ENCODE peak calls at places on chromosome 5, in four cellular contexts. T, E, L and I are unnamed samples.

GRCh38 chr5:109585012-109585599 is 104.6 kb upstream of the MAN2A1 start:
- DNase-seq in T (no peak), E (no peak), L (no peak), I (no peak)

GRCh38 chr5:154740957-154741356 is 14.2 kb upstream of the LARP1 start:
- DNase-seq in T (no peak), E (no peak), L (no peak), I (peak; percentile 41)

GRCh38 chr5:158485604-158486081 is 614.1 kb downstream of the EBF1 start:
- DNase-seq in T (no peak), E (no peak), L (no peak), I (no peak)

GRCh38 chr5:91357012-91357634 is 26.0 kb downstream of the ARRDC3 start:
- DNase-seq in T (no peak), E (no peak), L (no peak), I (no peak)

GRCh38 chr5:10602031-10602806 is 38.3 kb downstream of the ANKRD33B start:
- DNase-seq in T (no peak), E (no peak), L (no peak), I (no peak)

GRCh38 chr5:87127426-87127825 is 140.3 kb upstream of the RASA1 start:
- DNase-seq in T (no peak), E (no peak), L (no peak), I (no peak)

GRCh38 chr5:158642852-158643251 is 456.9 kb downstream of the EBF1 start:
- DNase-seq in T (no peak), E (no peak), L (no peak), I (no peak)

GRCh38 chr5:54851449-54851848 is 133.9 kb downstream of the ESM1 start:
- DNase-seq in T (no peak), E (no peak), L (no peak), I (no peak)

GRCh38 chr5:163377982-163378381 is 59.4 kb upstream of the CCNG1 start:
- DNase-seq in T (no peak), E (no peak), L (no peak), I (no peak)

GRCh38 chr5:172180936-172181335 is 7.1 kb downstream of the STK10 start:
- DNase-seq in T (no peak), E (peak; percentile 49), L (peak; percentile 84), I (no peak)

GRCh38 chr5:95244479-95244878 is 40.4 kb downstream of the MCTP1 start:
- DNase-seq in T (no peak), E (no peak), L (no peak), I (no peak)

GRCh38 chr5:30502277-30502676 is 691.2 kb upstream of the CDH6 start:
- DNase-seq in T (no peak), E (no peak), L (no peak), I (no peak)

GRCh38 chr5:79111960-79112702 is 522 bp downstream of the BHMT start:
- DNase-seq in T (no peak), E (no peak), L (no peak), I (no peak)

GRCh38 chr5:167573274-167574127 is 717.9 kb upstream of the WWC1 start:
- DNase-seq in T (no peak), E (no peak), L (no peak), I (no peak)

GRCh38 chr5:107486489-107486888 is 184.2 kb downstream of the EFNA5 start:
- DNase-seq in T (no peak), E (peak; percentile 53), L (no peak), I (no peak)

GRCh38 chr5:156170351-156170961 is 156.5 kb upstream of the SGCD start:
- DNase-seq in T (no peak), E (no peak), L (no peak), I (no peak)